ENCODE peak calls at places on chromosomes 13 and 19, in nine cellular contexts. One of them, this sample, is unnamed.

GRCh38 chr13:35349673-35350278 is 126.7 kb downstream of the MAB21L1 start:
- DNase-seq in left lung: no peak
- DNase-seq in fibroblast of lung: peak
- DNase-seq in pancreas: no peak
- DNase-seq in IMR-90: no peak
- DNase-seq in gastrocnemius medialis: no peak
- DNase-seq in fibroblast of mammary gland: peak
- DNase-seq in stomach: no peak
- DNase-seq in A673: no peak
- DNase-seq in this sample: peak

GRCh38 chr13:75385708-75386083 is 96.3 kb downstream of the TBC1D4 start:
- DNase-seq in left lung: no peak
- DNase-seq in fibroblast of lung: no peak
- DNase-seq in pancreas: no peak
- DNase-seq in IMR-90: no peak
- DNase-seq in gastrocnemius medialis: no peak
- DNase-seq in fibroblast of mammary gland: no peak
- DNase-seq in stomach: no peak
- DNase-seq in A673: no peak
- DNase-seq in this sample: no peak

GRCh38 chr13:19864018-19864338 is 529 bp upstream of the ZMYM5 start:
- DNase-seq in left lung: peak
- DNase-seq in fibroblast of lung: peak
- DNase-seq in pancreas: peak
- DNase-seq in IMR-90: no peak
- DNase-seq in gastrocnemius medialis: peak
- DNase-seq in fibroblast of mammary gland: peak
- DNase-seq in stomach: peak
- DNase-seq in A673: no peak
- DNase-seq in this sample: peak

GRCh38 chr19:13978306-13978705 is 26.0 kb downstream of the DCAF15 start:
- DNase-seq in left lung: peak
- DNase-seq in fibroblast of lung: peak
- DNase-seq in pancreas: no peak
- DNase-seq in IMR-90: no peak
- DNase-seq in gastrocnemius medialis: peak
- DNase-seq in fibroblast of mammary gland: peak
- DNase-seq in stomach: peak
- DNase-seq in A673: peak
- DNase-seq in this sample: peak

GRCh38 chr19:33734913-33735312 is 61.8 kb upstream of the KCTD15 start:
- DNase-seq in left lung: no peak
- DNase-seq in fibroblast of lung: no peak
- DNase-seq in pancreas: no peak
- DNase-seq in IMR-90: no peak
- DNase-seq in gastrocnemius medialis: no peak
- DNase-seq in fibroblast of mammary gland: no peak
- DNase-seq in stomach: no peak
- DNase-seq in A673: no peak
- DNase-seq in this sample: no peak

GRCh38 chr13:57865600-57866294 is 234.2 kb downstream of the PCDH17 start:
- DNase-seq in left lung: no peak
- DNase-seq in fibroblast of lung: no peak
- DNase-seq in pancreas: no peak
- DNase-seq in IMR-90: no peak
- DNase-seq in gastrocnemius medialis: no peak
- DNase-seq in fibroblast of mammary gland: no peak
- DNase-seq in stomach: no peak
- DNase-seq in A673: no peak
- DNase-seq in this sample: no peak

GRCh38 chr13:99774644-99775043 is 196.9 kb downstream of the ZIC5 start:
- DNase-seq in left lung: no peak
- DNase-seq in fibroblast of lung: no peak
- DNase-seq in pancreas: no peak
- DNase-seq in IMR-90: no peak
- DNase-seq in gastrocnemius medialis: no peak
- DNase-seq in fibroblast of mammary gland: no peak
- DNase-seq in stomach: no peak
- DNase-seq in A673: no peak
- DNase-seq in this sample: no peak

GRCh38 chr13:41268764-41269163 is 5.4 kb upstream of the MTRF1 start:
- DNase-seq in left lung: no peak
- DNase-seq in fibroblast of lung: peak
- DNase-seq in pancreas: no peak
- DNase-seq in IMR-90: peak
- DNase-seq in gastrocnemius medialis: no peak
- DNase-seq in fibroblast of mammary gland: peak
- DNase-seq in stomach: no peak
- DNase-seq in A673: peak
- DNase-seq in this sample: peak

GRCh38 chr19:39870171-39870971 is 24.2 kb upstream of the FBL start:
- DNase-seq in left lung: no peak
- DNase-seq in fibroblast of lung: no peak
- DNase-seq in pancreas: no peak
- DNase-seq in IMR-90: no peak
- DNase-seq in gastrocnemius medialis: no peak
- DNase-seq in fibroblast of mammary gland: no peak
- DNase-seq in stomach: no peak
- DNase-seq in A673: no peak
- DNase-seq in this sample: no peak

GRCh38 chr19:1373534-1374249 is 10.0 kb upstream of the NDUFS7 start:
- DNase-seq in left lung: no peak
- DNase-seq in fibroblast of lung: peak
- DNase-seq in pancreas: peak
- DNase-seq in IMR-90: peak
- DNase-seq in gastrocnemius medialis: no peak
- DNase-seq in fibroblast of mammary gland: no peak
- DNase-seq in stomach: peak
- DNase-seq in A673: peak
- DNase-seq in this sample: peak

GRCh38 chr19:15673176-15673654 is 328 bp downstream of the CYP4F12 start:
- DNase-seq in left lung: no peak
- DNase-seq in fibroblast of lung: no peak
- DNase-seq in pancreas: no peak
- DNase-seq in IMR-90: no peak
- DNase-seq in gastrocnemius medialis: no peak
- DNase-seq in fibroblast of mammary gland: no peak
- DNase-seq in stomach: peak
- DNase-seq in A673: no peak
- DNase-seq in this sample: no peak

GRCh38 chr19:43777163-43777700 is 3.5 kb downstream of the KCNN4 start:
- DNase-seq in left lung: no peak
- DNase-seq in fibroblast of lung: no peak
- DNase-seq in pancreas: no peak
- DNase-seq in IMR-90: peak
- DNase-seq in gastrocnemius medialis: no peak
- DNase-seq in fibroblast of mammary gland: no peak
- DNase-seq in stomach: no peak
- DNase-seq in A673: peak
- DNase-seq in this sample: peak

GRCh38 chr13:61410669-61411297 is 4.9 kb downstream of the PCDH20 start:
- DNase-seq in left lung: no peak
- DNase-seq in fibroblast of lung: peak
- DNase-seq in pancreas: no peak
- DNase-seq in IMR-90: peak
- DNase-seq in gastrocnemius medialis: no peak
- DNase-seq in fibroblast of mammary gland: peak
- DNase-seq in stomach: no peak
- DNase-seq in A673: peak
- DNase-seq in this sample: peak

GRCh38 chr13:21326155-21327030 is 132.7 kb downstream of the ZDHHC20 start:
- DNase-seq in left lung: peak
- DNase-seq in fibroblast of lung: peak
- DNase-seq in pancreas: peak
- DNase-seq in IMR-90: peak
- DNase-seq in gastrocnemius medialis: no peak
- DNase-seq in fibroblast of mammary gland: peak
- DNase-seq in stomach: peak
- DNase-seq in A673: no peak
- DNase-seq in this sample: peak

GRCh38 chr19:42277821-42278809 is 9.1 kb downstream of the CIC start:
- DNase-seq in left lung: no peak
- DNase-seq in fibroblast of lung: no peak
- DNase-seq in pancreas: peak
- DNase-seq in IMR-90: no peak
- DNase-seq in gastrocnemius medialis: no peak
- DNase-seq in fibroblast of mammary gland: no peak
- DNase-seq in stomach: no peak
- DNase-seq in A673: no peak
- DNase-seq in this sample: no peak

GRCh38 chr19:44948237-44948636 is 2.4 kb downstream of the APOC2 start:
- DNase-seq in left lung: no peak
- DNase-seq in fibroblast of lung: no peak
- DNase-seq in pancreas: no peak
- DNase-seq in IMR-90: no peak
- DNase-seq in gastrocnemius medialis: no peak
- DNase-seq in fibroblast of mammary gland: no peak
- DNase-seq in stomach: no peak
- DNase-seq in A673: no peak
- DNase-seq in this sample: no peak

GRCh38 chr19:44949550-44949949 is 3.7 kb downstream of the APOC2 start:
- DNase-seq in left lung: no peak
- DNase-seq in fibroblast of lung: no peak
- DNase-seq in pancreas: no peak
- DNase-seq in IMR-90: no peak
- DNase-seq in gastrocnemius medialis: no peak
- DNase-seq in fibroblast of mammary gland: no peak
- DNase-seq in stomach: no peak
- DNase-seq in A673: no peak
- DNase-seq in this sample: no peak

GRCh38 chr19:44954278-44954648 is 917 bp upstream of the CLPTM1 start:
- DNase-seq in left lung: no peak
- DNase-seq in fibroblast of lung: no peak
- DNase-seq in pancreas: no peak
- DNase-seq in IMR-90: no peak
- DNase-seq in gastrocnemius medialis: no peak
- DNase-seq in fibroblast of mammary gland: no peak
- DNase-seq in stomach: no peak
- DNase-seq in A673: no peak
- DNase-seq in this sample: no peak

GRCh38 chr19:44948763-44949374 is 3.0 kb downstream of the APOC2 start:
- DNase-seq in left lung: no peak
- DNase-seq in fibroblast of lung: no peak
- DNase-seq in pancreas: no peak
- DNase-seq in IMR-90: no peak
- DNase-seq in gastrocnemius medialis: no peak
- DNase-seq in fibroblast of mammary gland: peak
- DNase-seq in stomach: no peak
- DNase-seq in A673: no peak
- DNase-seq in this sample: peak

DNA sequence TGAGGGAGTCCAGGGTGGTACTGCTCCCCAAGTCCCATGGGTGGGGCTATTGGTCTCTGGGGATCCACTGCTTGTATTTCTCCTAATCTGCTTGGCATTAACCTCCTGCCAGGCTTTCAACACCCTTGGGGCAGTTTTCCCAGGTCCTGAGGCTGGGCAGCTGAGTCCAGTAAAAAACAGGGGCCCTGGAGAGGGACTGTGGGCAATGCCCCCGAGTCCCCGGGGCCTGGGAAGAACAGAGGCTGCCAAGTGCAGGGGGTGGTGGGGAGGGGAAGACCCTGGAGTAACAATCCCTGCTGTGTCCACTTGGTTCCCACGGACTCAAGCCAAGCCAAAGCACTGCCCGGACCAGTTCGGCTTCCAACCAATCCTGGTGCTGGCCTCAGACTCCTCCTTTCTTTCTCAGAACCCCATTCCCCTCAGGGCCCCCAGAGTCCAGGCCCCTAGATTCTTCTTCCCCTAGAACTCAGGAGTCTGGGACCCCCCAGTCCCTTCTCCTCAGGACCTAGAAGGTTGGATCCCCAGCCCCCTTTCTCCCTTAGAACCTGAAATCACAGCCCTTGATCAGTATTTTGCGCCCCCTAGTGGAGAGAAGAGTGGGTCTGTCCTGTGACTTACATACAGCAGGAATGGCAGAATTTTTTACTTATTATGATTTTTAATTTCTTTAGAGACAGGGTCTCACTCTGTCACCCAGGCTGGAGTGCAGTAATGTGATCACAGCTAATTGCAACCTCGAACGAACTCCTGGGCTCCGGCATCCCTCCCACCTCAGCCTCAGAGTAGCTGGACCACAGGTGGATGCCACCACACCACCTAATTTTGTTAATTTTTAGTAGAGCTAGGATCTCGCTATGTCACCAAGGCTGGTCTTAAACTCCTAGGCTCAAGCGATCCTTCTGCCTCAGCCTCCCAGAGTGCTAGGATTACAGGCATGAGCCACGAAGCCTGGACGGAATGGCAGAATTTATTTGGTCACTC is 3.7 kb upstream of the CLPTM1 start:
- DNase-seq in left lung: no peak
- DNase-seq in fibroblast of lung: peak
- DNase-seq in pancreas: no peak
- DNase-seq in IMR-90: peak
- DNase-seq in gastrocnemius medialis: peak
- DNase-seq in fibroblast of mammary gland: peak
- DNase-seq in stomach: peak
- DNase-seq in A673: peak
- DNase-seq in this sample: peak
- H3K4me3 ChIP-seq in left lung: no peak
- H3K4me3 ChIP-seq in fibroblast of lung: no peak
- H3K4me3 ChIP-seq in pancreas: no peak
- H3K4me3 ChIP-seq in IMR-90: no peak
- H3K4me3 ChIP-seq in gastrocnemius medialis: no peak
- H3K4me3 ChIP-seq in fibroblast of mammary gland: no peak
- H3K4me3 ChIP-seq in stomach: no peak
- H3K4me3 ChIP-seq in A673: no peak
- H3K4me3 ChIP-seq in this sample: peak

GRCh38 chr13:65613004-65613403 is 1617.1 kb downstream of the PCDH9 start:
- DNase-seq in left lung: no peak
- DNase-seq in fibroblast of lung: no peak
- DNase-seq in pancreas: no peak
- DNase-seq in IMR-90: no peak
- DNase-seq in gastrocnemius medialis: no peak
- DNase-seq in fibroblast of mammary gland: no peak
- DNase-seq in stomach: no peak
- DNase-seq in A673: no peak
- DNase-seq in this sample: no peak
- TF ChIP-seq CTCF in left lung: no peak
- TF ChIP-seq CTCF in fibroblast of lung: no peak
- TF ChIP-seq CTCF in pancreas: no peak
- TF ChIP-seq CTCF in IMR-90: no peak
- TF ChIP-seq CTCF in gastrocnemius medialis: no peak
- TF ChIP-seq CTCF in fibroblast of mammary gland: peak
- TF ChIP-seq CTCF in stomach: no peak
- TF ChIP-seq CTCF in A673: peak
- TF ChIP-seq CTCF in this sample: peak

GRCh38 chr19:18191640-18192062 is 1.4 kb upstream of the MPV17L2 start:
- DNase-seq in left lung: peak
- DNase-seq in fibroblast of lung: no peak
- DNase-seq in pancreas: no peak
- DNase-seq in IMR-90: no peak
- DNase-seq in gastrocnemius medialis: no peak
- DNase-seq in fibroblast of mammary gland: no peak
- DNase-seq in stomach: no peak
- DNase-seq in A673: no peak
- DNase-seq in this sample: no peak
- H3K4me3 ChIP-seq in left lung: peak
- H3K4me3 ChIP-seq in fibroblast of lung: peak
- H3K4me3 ChIP-seq in pancreas: no peak
- H3K4me3 ChIP-seq in IMR-90: peak
- H3K4me3 ChIP-seq in gastrocnemius medialis: peak
- H3K4me3 ChIP-seq in fibroblast of mammary gland: peak
- H3K4me3 ChIP-seq in stomach: peak
- H3K4me3 ChIP-seq in A673: peak
- H3K4me3 ChIP-seq in this sample: peak

GRCh38 chr13:110760611-110761010 is 47.1 kb downstream of the ING1 start:
- DNase-seq in left lung: no peak
- DNase-seq in fibroblast of lung: no peak
- DNase-seq in pancreas: no peak
- DNase-seq in IMR-90: no peak
- DNase-seq in gastrocnemius medialis: no peak
- DNase-seq in fibroblast of mammary gland: no peak
- DNase-seq in stomach: no peak
- DNase-seq in A673: no peak
- DNase-seq in this sample: no peak
- TF ChIP-seq CTCF in left lung: no peak
- TF ChIP-seq CTCF in fibroblast of lung: no peak
- TF ChIP-seq CTCF in pancreas: no peak
- TF ChIP-seq CTCF in IMR-90: no peak
- TF ChIP-seq CTCF in gastrocnemius medialis: no peak
- TF ChIP-seq CTCF in fibroblast of mammary gland: no peak
- TF ChIP-seq CTCF in stomach: no peak
- TF ChIP-seq CTCF in A673: no peak
- TF ChIP-seq CTCF in this sample: no peak

This sample was measured in choroid plexus epithelial cell.